ENCODE peak calls at places on chromosomes 5 and 9, in eight cellular contexts. D is SJSA1; U is breast epithelium; X is HAP-1; I is uterus; J is GM12878; C is effector memory CD4-positive, alpha-beta T cell; M is right lobe of liver. H is an unnamed sample.
A peak's percentile ranks its signal among the peaks of the same experiment; 100 is the strongest.

GRCh38 chr5:93579561-93580386 is 1.2 kb downstream of the NR2F1-AS1 start:
- DNase-seq in X (peak; percentile 67), U (no peak), C (no peak), M (no peak), D (no peak), J (no peak), I (peak; percentile 64), H (no peak)

GRCh38 chr5:14816999-14817761 is 54.4 kb downstream of the ANKH start:
- DNase-seq in C (no peak), U (no peak), M (no peak), J (no peak), I (no peak), D (no peak), X (no peak), H (no peak)

GRCh38 chr5:170293273-170293672 is 4.3 kb downstream of the LCP2 start:
- DNase-seq in J (peak; percentile 87), U (no peak), M (peak; percentile 77), X (no peak), I (no peak), D (no peak), C (peak; percentile 70), H (peak; percentile 73)

GRCh38 chr9:27182421-27182820 is 73.4 kb downstream of the TEK start:
- DNase-seq in M (no peak), X (no peak), J (no peak), D (no peak), U (no peak), C (no peak), I (no peak), H (no peak)

GRCh38 chr5:29930316-29930715 is 1263.2 kb upstream of the CDH6 start:
- DNase-seq in X (no peak), C (no peak), J (no peak), D (no peak), I (no peak), U (no peak), M (no peak), H (no peak)

GRCh38 chr5:179791881-179792611 is 1.7 kb upstream of the LTC4S start:
- DNase-seq in I (no peak), M (peak; percentile 61), J (no peak), U (no peak), C (no peak), X (no peak), D (no peak), H (no peak)

GRCh38 chr5:176855598-176855997 is 43.5 kb downstream of the HK3 start:
- DNase-seq in M (no peak), I (no peak), J (no peak), D (no peak), C (no peak), U (no peak), X (no peak), H (no peak)

GRCh38 chr9:134454386-134454978 is 128.2 kb downstream of the RXRA start:
- DNase-seq in D (no peak), U (no peak), X (no peak), C (no peak), I (no peak), J (no peak), M (peak; percentile 50), H (no peak)

GRCh38 chr5:160165137-160166068 is 46.2 kb upstream of the PWWP2A start:
- DNase-seq in X (peak; percentile 73), C (no peak), U (peak; percentile 87), D (peak; percentile 100), J (no peak), M (peak; percentile 65), I (peak; percentile 91), H (no peak)

GRCh38 chr5:105167092-105167491 is 1604.5 kb upstream of the NUDT12 start:
- DNase-seq in X (no peak), M (no peak), I (no peak), U (no peak), D (no peak), C (no peak), J (no peak), H (no peak)

GRCh38 chr5:1190296-1190695 is 11.1 kb upstream of the SLC6A19 start:
- DNase-seq in X (no peak), D (no peak), C (no peak), J (no peak), M (no peak), U (no peak), I (no peak), H (no peak)

GRCh38 chr9:6356904-6357303 is 28.7 kb downstream of the TPD52L3 start:
- DNase-seq in D (no peak), C (no peak), U (no peak), I (no peak), M (no peak), J (no peak), X (no peak), H (no peak)

GRCh38 chr5:131950706-131951105 is 5.2 kb upstream of the MEIKIN start:
- DNase-seq in X (no peak), I (no peak), M (no peak), D (no peak), J (no peak), U (no peak), C (no peak), H (no peak)

GRCh38 chr9:127875306-127875966 is 2.0 kb downstream of the AK1 start:
- DNase-seq in C (no peak), I (no peak), D (no peak), U (no peak), M (no peak), J (no peak), X (no peak), H (no peak)

GRCh38 chr5:54115768-54116403 is 194.5 kb downstream of the ARL15 start:
- DNase-seq in X (no peak), M (no peak), C (no peak), D (no peak), I (no peak), J (no peak), U (no peak), H (no peak)

GRCh38 chr5:55994502-55994997 is at the start of gene IL6ST:
- DNase-seq in D (peak; percentile 85), U (no peak), X (no peak), C (peak; percentile 19), M (no peak), I (no peak), J (no peak), H (peak; percentile 46)

GRCh38 chr5:10030219-10030831 is 219.4 kb downstream of the ATPSCKMT start:
- DNase-seq in X (no peak), J (no peak), U (no peak), M (no peak), C (no peak), I (no peak), D (peak; percentile 42), H (no peak)

DNA sequence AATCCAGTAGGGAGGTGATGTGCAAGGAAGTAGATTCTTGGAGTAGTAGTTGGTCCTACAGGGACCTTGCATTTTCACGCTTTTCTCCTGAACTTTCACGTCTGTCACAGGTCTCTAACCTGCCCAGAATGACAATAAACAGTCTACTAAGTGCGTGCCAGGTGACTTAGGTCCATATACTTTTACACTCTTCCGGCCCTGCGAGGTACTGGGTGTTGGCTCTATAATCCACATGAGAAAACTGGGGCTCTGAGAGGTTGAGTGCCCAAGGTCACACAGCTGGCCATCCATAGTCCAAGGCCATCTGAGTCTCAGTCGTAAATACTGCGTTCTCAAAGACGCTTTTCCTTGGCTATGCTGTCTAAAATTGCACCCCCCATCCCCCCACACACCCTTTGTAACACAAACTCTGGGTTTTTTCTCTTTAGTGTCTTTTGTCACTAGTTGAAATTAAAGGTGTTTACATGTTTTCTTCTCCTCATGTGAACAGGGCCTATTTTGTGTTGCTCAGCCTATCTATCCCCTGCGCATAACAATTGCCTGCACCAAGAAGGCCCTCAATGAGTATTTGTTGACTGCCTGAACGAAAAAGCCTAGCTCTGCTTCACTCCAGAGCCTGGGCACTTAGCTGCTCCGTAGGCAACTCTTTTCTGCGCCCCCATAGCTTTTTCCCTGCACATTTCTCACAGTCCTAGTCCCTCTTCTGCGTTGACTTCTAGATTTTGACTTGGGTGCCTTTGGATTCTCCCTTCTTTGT is 943 bp downstream of the SFXN1 start:
- DNase-seq in U (no peak), J (no peak), M (no peak), X (peak; percentile 19), D (no peak), I (no peak), C (no peak), H (no peak)
- H3K4me1 ChIP-seq in U (peaks cover 8% of the 10 kb centered on the region), J (no peaks in the 10 kb centered on the region), M (no peaks in the 10 kb centered on the region), X (peaks cover 9% of the 10 kb centered on the region), D (peaks cover 11% of the 10 kb centered on the region), I (no peaks in the 10 kb centered on the region), C (peaks cover 18% of the 10 kb centered on the region), H (peaks cover 43% of the 10 kb centered on the region)

DNA sequence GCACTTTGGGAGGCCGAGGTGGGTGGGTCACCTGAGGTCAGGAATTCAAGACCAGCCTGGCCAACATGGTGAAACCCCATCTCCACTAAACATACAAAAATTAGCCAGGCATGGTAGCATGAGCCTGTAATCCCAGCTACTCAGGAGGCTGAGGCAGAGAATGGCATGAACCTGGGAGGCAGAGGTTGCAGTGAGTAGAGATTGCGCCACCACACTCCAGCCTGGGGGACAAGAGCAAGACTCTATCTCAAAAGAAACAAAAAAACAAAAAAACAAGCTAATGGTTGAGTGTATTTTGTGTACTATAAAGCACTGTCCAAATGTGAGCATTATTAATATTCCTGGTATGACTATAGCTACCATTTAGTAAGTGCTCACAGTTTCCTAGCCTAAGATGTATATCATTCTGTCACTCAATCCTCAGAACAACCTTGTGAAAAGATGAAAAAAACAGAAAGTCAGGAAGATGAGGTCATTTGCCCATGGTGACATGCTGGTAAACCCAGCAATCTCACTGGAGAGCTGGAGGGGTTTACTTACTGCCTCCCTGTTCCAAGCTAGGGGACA is 27.7 kb downstream of the ARHGEF37 start:
- DNase-seq in D (no peak), X (no peak), J (no peak), C (no peak), M (no peak), I (no peak), U (no peak), H (no peak)
- H3K4me1 ChIP-seq in D (peaks cover 23% of the 10 kb centered on the region), X (no peaks in the 10 kb centered on the region), J (peaks cover 18% of the 10 kb centered on the region), C (no peaks in the 10 kb centered on the region), M (no peaks in the 10 kb centered on the region), I (no peaks in the 10 kb centered on the region), U (no peaks in the 10 kb centered on the region), H (no peaks in the 10 kb centered on the region)

GRCh38 chr9:129385615-129385934 is 207.5 kb upstream of the IER5L start:
- DNase-seq in J (no peak), D (no peak), C (no peak), M (no peak), X (no peak), U (no peak), I (peak; percentile 4), H (no peak)

GRCh38 chr9:129383415-129384088 is 205.5 kb upstream of the IER5L start:
- DNase-seq in M (peak; percentile 84), J (peak; percentile 38), D (no peak), I (peak; percentile 84), U (peak; percentile 78), X (peak; percentile 51), C (peak; percentile 41), H (peak; percentile 77)

GRCh38 chr9:129386812-129387177 is 208.7 kb upstream of the IER5L start:
- DNase-seq in I (peak; percentile 14), X (no peak), C (no peak), U (no peak), D (no peak), M (no peak), J (no peak), H (no peak)

GRCh38 chr9:129384138-129384886 is 206.3 kb upstream of the IER5L start:
- DNase-seq in M (no peak), U (no peak), X (no peak), D (no peak), C (no peak), I (peak; percentile 10), J (no peak), H (no peak)

GRCh38 chr9:129384887-129385614 is 207.0 kb upstream of the IER5L start:
- DNase-seq in C (no peak), I (peak; percentile 15), J (no peak), D (no peak), M (no peak), X (no peak), U (no peak), H (no peak)
- H3K4me1 ChIP-seq in C (peaks cover 6% of the 10 kb centered on the region), I (no peaks in the 10 kb centered on the region), J (peaks cover 24% of the 10 kb centered on the region), D (peaks cover 8% of the 10 kb centered on the region), M (no peaks in the 10 kb centered on the region), X (peaks cover 3% of the 10 kb centered on the region), U (peaks cover 8% of the 10 kb centered on the region), H (peaks cover 14% of the 10 kb centered on the region)

GRCh38 chr9:136439550-136440408 is at the start of gene INPP5E:
- DNase-seq in U (peak; percentile 38), X (peak; percentile 87), M (peak; percentile 82), J (no peak), I (peak; percentile 76), C (peak; percentile 63), D (peak; percentile 63), H (peak; percentile 81)
- H3K4me1 ChIP-seq in U (no peaks in the 10 kb centered on the region), X (peaks cover 12% of the 10 kb centered on the region), M (no peaks in the 10 kb centered on the region), J (peaks cover 6% of the 10 kb centered on the region), I (no peaks in the 10 kb centered on the region), C (peaks cover 18% of the 10 kb centered on the region), D (peaks cover 28% of the 10 kb centered on the region), H (peaks cover 23% of the 10 kb centered on the region)